ENCODE peak calls at places on chromosomes 2 and 18, in ten cellular contexts. T is SK-MEL-5; N is Right ventricle myocardium superior; I is AG20443; R is NCI-H345; H is body of pancreas; K is GM06990; E is activated CD4-positive, alpha-beta T cell treated with anti-CD3 and anti-CD28 coated beads, Interleukin-2, amount 50 U/mL, for 4 hours; Q is T-cell; V is endothelial cell. Z is an unnamed sample.

GRCh38 chr2:195337597-195337996 is 319.4 kb upstream of the SLC39A10 start:
- DNase-seq in T (no peak), N (no peak), I (no peak), R (no peak), H (no peak), K (no peak), E (no peak), Q (no peak), V (no peak), Z (no peak)

GRCh38 chr2:134739261-134739878 is 20.6 kb upstream of the TMEM163 start:
- DNase-seq in T (no peak), N (no peak), I (no peak), R (no peak), H (no peak), K (no peak), E (no peak), Q (no peak), V (no peak), Z (no peak)

GRCh38 chr18:22847392-22847791 is 85.7 kb upstream of the RBBP8 start:
- DNase-seq in T (no peak), N (no peak), I (no peak), R (no peak), H (no peak), K (no peak), E (no peak), Q (no peak), V (no peak), Z (no peak)

GRCh38 chr2:84823229-84823628 is 57.7 kb downstream of the TRABD2A start:
- DNase-seq in T (no peak), N (no peak), I (no peak), R (no peak), H (no peak), K (no peak), E (no peak), Q (no peak), V (no peak), Z (no peak)

GRCh38 chr2:131590366-131590765 is 62.7 kb downstream of the CCDC74A start:
- DNase-seq in T (no peak), N (no peak), I (no peak), R (no peak), H (no peak), K (no peak), E (no peak), Q (no peak), V (no peak), Z (no peak)

GRCh38 chr2:33158482-33159003 is 211.8 kb downstream of the LTBP1 start:
- DNase-seq in T (no peak), N (no peak), I (peak), R (no peak), H (no peak), K (no peak), E (no peak), Q (no peak), V (no peak), Z (no peak)

GRCh38 chr2:177478029-177478428 is 85.5 kb downstream of the AGPS start:
- DNase-seq in T (no peak), N (no peak), I (no peak), R (no peak), H (no peak), K (no peak), E (no peak), Q (no peak), V (no peak), Z (no peak)

GRCh38 chr2:127700527-127701192 is 637 bp upstream of the SFT2D3 start:
- DNase-seq in T (no peak), N (peak), I (no peak), R (no peak), H (peak), K (peak), E (no peak), Q (peak), V (peak), Z (peak)

GRCh38 chr2:196112408-196113039 is 43.9 kb upstream of the DNAH7 start:
- DNase-seq in T (peak), N (no peak), I (peak), R (no peak), H (no peak), K (no peak), E (no peak), Q (no peak), V (no peak), Z (peak)

GRCh38 chr2:234580686-234581085 is 83.8 kb upstream of the ARL4C start:
- DNase-seq in T (no peak), N (no peak), I (no peak), R (no peak), H (no peak), K (no peak), E (no peak), Q (no peak), V (no peak), Z (no peak)

GRCh38 chr2:83916559-83916958 is 542.5 kb downstream of the SUCLG1 start:
- DNase-seq in T (no peak), N (no peak), I (no peak), R (no peak), H (no peak), K (no peak), E (no peak), Q (no peak), V (no peak), Z (no peak)

GRCh38 chr2:196798980-196799379 is 503 bp downstream of the GTF3C3 start:
- DNase-seq in T (peak), N (no peak), I (peak), R (no peak), H (no peak), K (no peak), E (no peak), Q (no peak), V (no peak), Z (no peak)

Z was measured in Calu3.